ENCODE peak calls at places on chromosomes 4 and X, in four cellular contexts. D is heart left ventricle, U is left ventricle myocardium inferior, G is right lobe of liver. V is an unnamed sample. For H3K4me1, the result is how much of the 10 kb centered on the place peaks cover.

GRCh38 chrX:102930990-102931756 is 5.9 kb upstream of the RAB40AL start:
- DNase-seq in G (no peak), U (no peak), D (no peak), V (no peak)

GRCh38 chr4:14787894-14788293 is 214.4 kb upstream of the CPEB2 start:
- DNase-seq in D (no peak), U (no peak), G (no peak), V (peak)

GRCh38 chrX:109281478-109282275 is 200.2 kb downstream of the GUCY2F start:
- DNase-seq in D (no peak), U (no peak), G (no peak), V (no peak)

GRCh38 chrX:105823092-105823454 is 734 bp downstream of the NRK start:
- DNase-seq in D (no peak), G (no peak), U (no peak), V (no peak)

GRCh38 chr4:102823897-102824296 is 3.5 kb downstream of the UBE2D3 start:
- DNase-seq in D (no peak), G (no peak), U (no peak), V (no peak)

GRCh38 chrX:17377047-17377692 is 2.2 kb downstream of the NHS start:
- DNase-seq in G (peak), D (peak), U (peak), V (peak)

GRCh38 chr4:577499-578450 is 1.7 kb upstream of the TMEM271 start:
- DNase-seq in D (no peak), U (no peak), G (no peak), V (no peak)

GRCh38 chrX:12975999-12976558 is 1.2 kb downstream of the TMSB4X start:
- DNase-seq in D (peak), U (peak), G (peak), V (peak)

GRCh38 chrX:74923942-74924448 is 1.3 kb downstream of the NEXMIF start:
- DNase-seq in D (peak), U (no peak), G (peak), V (no peak)

GRCh38 chrX:68720851-68721250 is 73.4 kb downstream of the STARD8 start:
- DNase-seq in U (no peak), D (no peak), G (no peak), V (no peak)

GRCh38 chrX:47093248-47093647 is 15.0 kb downstream of the RGN start:
- DNase-seq in D (no peak), G (no peak), U (no peak), V (peak)

GRCh38 chr4:1608196-1608820 is 75.8 kb downstream of the FAM53A start:
- DNase-seq in D (peak), G (peak), U (peak), V (peak)

GRCh38 chr4:142585411-142585810 is 260.7 kb downstream of the INPP4B start:
- DNase-seq in G (no peak), D (no peak), U (no peak), V (no peak)

GRCh38 chrX:103498786-103499185 is 20.5 kb downstream of the RAB40A start:
- DNase-seq in U (no peak), D (no peak), G (no peak), V (no peak)

GRCh38 chrX:38961936-38962335 is 160.7 kb downstream of the MID1IP1 start:
- DNase-seq in U (no peak), D (no peak), G (no peak), V (no peak)

GRCh38 chrX:38965883-38966282 is 164.6 kb downstream of the MID1IP1 start:
- DNase-seq in G (no peak), U (no peak), D (no peak), V (no peak)

GRCh38 chrX:38954520-38954919 is 153.3 kb downstream of the MID1IP1 start:
- DNase-seq in U (no peak), D (no peak), G (no peak), V (no peak)

DNA sequence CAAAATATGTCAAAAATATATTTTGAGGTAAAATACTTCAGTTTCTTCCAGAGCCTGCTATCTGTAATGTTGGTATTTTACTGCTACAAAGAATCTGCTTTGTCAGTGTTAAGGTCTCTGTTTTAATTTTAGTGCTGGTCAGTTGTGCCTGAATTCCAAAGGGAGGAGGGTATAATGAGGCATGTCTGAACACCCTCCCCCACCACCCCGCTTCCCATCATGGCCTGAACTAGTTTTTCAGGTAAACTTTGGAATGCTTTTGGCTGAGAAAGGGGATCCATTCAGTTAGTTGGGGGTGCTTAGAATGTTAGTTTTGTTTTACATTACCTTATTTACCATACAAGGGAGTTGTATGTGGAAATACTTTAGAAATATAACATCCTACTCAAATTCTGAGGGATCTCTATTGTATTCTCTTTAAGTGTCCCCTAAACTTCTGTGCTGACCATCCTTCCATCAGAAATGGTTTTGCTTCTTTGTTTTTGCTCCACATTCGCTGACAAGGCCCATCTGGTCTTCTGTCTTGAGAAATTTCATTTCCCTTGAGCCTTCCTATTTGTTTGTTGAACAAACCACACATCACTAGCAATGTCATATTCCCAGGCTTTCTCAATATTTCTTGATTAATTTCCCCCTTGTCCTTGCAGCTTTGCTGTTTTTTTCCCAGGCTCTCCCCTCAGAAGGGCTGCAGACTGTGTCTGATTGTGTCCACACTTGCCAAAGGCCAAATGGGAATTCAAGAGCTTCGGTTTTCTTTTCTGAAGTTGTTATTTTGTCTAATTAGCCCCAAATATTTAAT is 158.7 kb downstream of the MID1IP1 start:
- DNase-seq in U (no peak), G (no peak), D (no peak), V (no peak)
- H3K4me3 ChIP-seq in U (no peak), G (no peak), D (no peak), V (no peak)

GRCh38 chr4:85761803-85762202 is 286.9 kb downstream of the ARHGAP24 start:
- DNase-seq in D (no peak), U (no peak), G (no peak), V (no peak)

GRCh38 chr4:85760521-85760920 is 285.6 kb downstream of the ARHGAP24 start:
- DNase-seq in U (no peak), D (no peak), G (no peak), V (no peak)

GRCh38 chr4:85762204-85762884 is 287.4 kb downstream of the ARHGAP24 start:
- DNase-seq in D (no peak), U (no peak), G (no peak), V (no peak)

GRCh38 chr4:85756938-85757337 is 282.0 kb downstream of the ARHGAP24 start:
- DNase-seq in U (no peak), G (no peak), D (no peak), V (peak)

DNA sequence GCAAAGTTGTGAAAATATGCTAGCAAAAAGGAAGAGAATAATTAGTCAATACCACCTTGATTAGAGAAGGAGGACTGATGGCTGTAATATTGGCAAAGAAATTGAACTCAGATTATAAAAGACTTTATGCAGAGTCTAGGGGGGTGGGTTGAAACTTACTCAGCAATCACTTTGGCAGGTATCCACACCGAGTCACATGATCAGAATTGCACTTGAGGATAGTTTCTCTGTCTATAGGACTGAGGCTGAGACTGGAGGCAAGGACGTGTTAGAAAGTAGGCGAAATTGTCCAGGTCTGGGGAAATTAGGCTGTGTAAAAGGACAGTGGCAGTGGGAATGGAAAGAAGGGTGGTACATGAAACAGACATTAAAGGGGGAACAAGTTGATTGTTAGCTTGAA is 284.4 kb downstream of the ARHGAP24 start:
- DNase-seq in G (no peak), D (no peak), U (no peak), V (no peak)
- TF ChIP-seq CTCF in G (no peak), D (no peak), U (no peak), V (no peak)

GRCh38 chr4:121278811-121279368 is 101.9 kb downstream of the QRFPR start:
- DNase-seq in G (no peak), U (no peak), D (no peak), V (no peak)

GRCh38 chr4:121283319-121283718 is 97.5 kb downstream of the QRFPR start:
- DNase-seq in D (no peak), U (no peak), G (no peak), V (no peak)

GRCh38 chr4:121273191-121273590 is 107.6 kb downstream of the QRFPR start:
- DNase-seq in U (no peak), D (no peak), G (no peak), V (no peak)

GRCh38 chr4:121272526-121272925 is 108.3 kb downstream of the QRFPR start:
- DNase-seq in G (no peak), U (no peak), D (no peak), V (no peak)

DNA sequence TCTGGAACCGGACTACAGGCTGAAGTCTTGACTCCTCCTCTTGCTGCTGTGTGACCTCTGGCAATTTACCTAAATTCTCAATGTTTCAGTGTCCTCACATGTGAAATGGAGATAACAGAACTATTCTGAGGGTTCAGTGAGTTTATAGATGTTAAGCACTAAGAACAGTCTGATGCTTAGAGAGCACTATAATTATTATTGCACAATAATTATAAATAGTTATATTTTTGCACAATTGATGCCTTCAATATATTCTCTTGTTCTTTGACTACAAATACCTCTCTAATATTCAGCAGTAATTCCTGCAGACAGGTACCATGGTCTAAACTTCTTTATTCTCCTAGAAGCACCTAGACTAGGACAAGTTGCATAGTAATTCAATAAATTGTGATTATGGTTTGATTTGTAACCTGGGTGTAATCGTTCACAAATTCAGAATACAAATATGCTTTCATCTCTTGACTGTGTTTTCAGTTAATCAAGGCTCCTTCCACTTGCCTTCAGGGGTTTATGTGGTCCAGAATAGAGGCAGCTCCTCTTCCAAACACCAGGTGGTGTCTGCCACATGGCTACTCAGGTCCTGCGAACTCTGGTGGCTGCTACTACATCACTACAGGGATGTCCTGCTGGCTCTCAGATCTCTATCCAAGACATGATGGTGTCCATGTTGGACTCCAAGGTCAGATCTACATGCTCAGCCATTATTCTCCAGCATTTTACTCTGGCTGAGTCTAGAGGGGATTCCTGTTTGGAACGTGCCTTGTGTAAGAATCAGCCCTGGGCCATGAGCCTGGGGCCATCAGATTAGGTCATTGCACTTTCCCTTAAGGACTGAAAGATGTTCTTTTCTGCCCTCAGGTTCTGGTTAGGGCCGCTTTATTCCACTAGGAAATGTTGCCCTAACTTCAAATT is 103.4 kb downstream of the QRFPR start:
- DNase-seq in D (no peak), G (no peak), U (no peak), V (peak)
- H3K4me1 ChIP-seq in D (under half), G (under half), U (under half), V (under half)

GRCh38 chrX:115058276-115058675 is 40.9 kb upstream of the IL13RA2 start:
- DNase-seq in D (no peak), G (no peak), U (no peak), V (no peak)
- H3K4me3 ChIP-seq in D (no peak), G (no peak), U (no peak), V (no peak)

DNA sequence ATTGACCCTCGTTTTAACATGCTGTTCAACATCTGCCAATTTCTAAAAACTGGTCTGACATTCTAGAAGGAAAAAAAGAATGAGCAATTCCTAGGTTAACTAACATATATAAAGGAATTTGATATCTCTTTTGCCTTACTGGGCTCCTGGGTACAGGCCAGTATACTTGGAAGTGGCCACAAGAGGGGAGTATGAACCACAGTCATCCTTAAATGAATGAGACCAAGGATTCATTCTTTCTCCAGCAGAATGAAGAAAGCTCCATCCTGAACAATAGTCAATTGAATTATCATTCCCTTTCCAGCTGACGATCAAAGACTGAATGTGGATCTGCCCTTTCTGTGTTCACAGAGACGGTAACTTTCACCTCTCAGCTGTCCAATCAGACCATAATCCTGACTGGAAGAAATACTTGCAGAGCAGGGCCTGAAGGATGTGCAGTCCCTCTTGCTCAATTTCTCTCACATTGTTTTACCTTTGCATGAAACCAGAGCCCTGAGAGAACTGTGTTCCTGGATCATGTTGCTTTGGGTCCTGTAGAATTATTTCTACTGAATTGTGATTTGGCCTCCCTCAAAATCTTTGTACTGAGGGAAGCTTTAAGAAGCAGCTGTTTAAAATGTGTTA is 14.8 kb upstream of the SPARCL1 start:
- DNase-seq in U (no peak), G (no peak), D (no peak), V (peak)
- TF ChIP-seq CTCF in U (peak), G (peak), D (peak), V (peak)

DNA sequence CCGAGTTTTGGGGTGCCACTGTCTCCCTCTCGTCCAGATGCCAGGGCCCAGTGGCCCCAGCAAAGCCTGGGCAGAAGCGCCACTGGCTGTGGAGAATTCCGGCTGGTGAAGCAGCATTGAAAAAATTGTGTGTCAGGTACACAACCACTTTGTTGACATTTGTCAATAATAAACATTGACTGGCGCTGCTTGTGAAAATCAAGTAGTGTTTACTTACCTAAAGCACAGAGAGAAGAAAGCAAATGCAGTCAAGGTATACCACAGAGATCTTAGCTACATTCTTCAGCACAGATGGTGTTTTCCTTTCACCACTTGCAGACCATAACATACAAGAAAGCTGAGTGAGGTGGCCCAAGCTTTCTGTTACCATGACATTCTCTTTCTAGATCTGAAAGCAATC is 14.5 kb upstream of the SLC7A11 start:
- DNase-seq in G (no peak), U (no peak), D (no peak), V (no peak)
- H3K4me1 ChIP-seq in G (under half), U (under half), D (under half), V (under half)